ENCODE peak calls at places on chromosomes 1 and 21, in four cellular contexts. J, M, S and W are unnamed samples.

GRCh38 chr1:48025076-48025475 is 27.9 kb upstream of the TRABD2B start:
- DNase-seq in J (no peak), M (no peak), S (no peak), W (no peak)

GRCh38 chr1:183327429-183328290 is 90.5 kb downstream of the NMNAT2 start:
- DNase-seq in J (no peak), M (no peak), S (no peak), W (no peak)

GRCh38 chr1:168497376-168497952 is 46.3 kb downstream of the XCL2 start:
- DNase-seq in J (no peak), M (no peak), S (no peak), W (no peak)

GRCh38 chr1:216702170-216702569 is 21.1 kb downstream of the ESRRG start:
- DNase-seq in J (no peak), M (no peak), S (no peak), W (no peak)

GRCh38 chr1:229709620-229710019 is 83.6 kb downstream of the URB2 start:
- DNase-seq in J (no peak), M (no peak), S (no peak), W (no peak)

GRCh38 chr1:112446411-112446810 is 50.4 kb downstream of the CTTNBP2NL start:
- DNase-seq in J (no peak), M (no peak), S (no peak), W (no peak)

GRCh38 chr1:85884372-85885035 is 176.3 kb upstream of the ZNHIT6 start:
- DNase-seq in J (no peak), M (peak), S (no peak), W (no peak)

GRCh38 chr1:32997381-32997891 is 32.8 kb upstream of the RNF19B start:
- DNase-seq in J (no peak), M (no peak), S (no peak), W (no peak)

GRCh38 chr1:229388876-229389580 is 44.9 kb downstream of the ACTA1 start:
- DNase-seq in J (no peak), M (no peak), S (no peak), W (no peak)

GRCh38 chr1:181108297-181108696 is 19.8 kb downstream of the IER5 start:
- DNase-seq in J (no peak), M (no peak), S (no peak), W (no peak)

DNA sequence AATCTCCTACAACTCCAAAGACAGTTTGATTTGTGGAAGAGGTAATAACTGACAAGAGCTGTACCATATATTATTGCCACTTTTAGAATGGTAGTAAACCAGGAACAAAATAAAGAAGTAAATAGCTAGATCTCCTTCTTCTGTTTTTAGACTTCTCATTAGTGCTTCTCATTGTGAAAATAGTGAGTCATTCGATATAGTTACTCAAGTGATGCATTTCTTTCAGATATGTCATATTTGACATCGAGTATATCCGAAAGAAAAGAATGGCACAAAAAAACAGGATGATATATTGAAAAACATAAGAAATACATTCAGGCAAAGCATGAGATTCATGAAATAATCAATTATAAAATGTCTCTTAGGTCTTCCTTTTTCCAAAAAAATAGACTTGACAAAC is 1346.1 kb downstream of the BRINP3 start:
- DNase-seq in J (no peak), M (no peak), S (no peak), W (no peak)
- TF ChIP-seq USF1 in J (no peak), M (no peak), S (no peak), W (no peak)

GRCh38 chr21:46227811-46228344 is 696 bp downstream of the LSS start:
- DNase-seq in J (no peak), M (no peak), S (no peak), W (no peak)

GRCh38 chr21:46226920-46227599 is 1.5 kb downstream of the LSS start:
- DNase-seq in J (no peak), M (no peak), S (no peak), W (peak)

GRCh38 chr21:46228345-46229051 is at the start of gene LSS:
- DNase-seq in J (peak), M (peak), S (peak), W (peak)

GRCh38 chr21:46229923-46230260 is 1.3 kb upstream of the LSS start:
- DNase-seq in J (no peak), M (no peak), S (no peak), W (no peak)

DNA sequence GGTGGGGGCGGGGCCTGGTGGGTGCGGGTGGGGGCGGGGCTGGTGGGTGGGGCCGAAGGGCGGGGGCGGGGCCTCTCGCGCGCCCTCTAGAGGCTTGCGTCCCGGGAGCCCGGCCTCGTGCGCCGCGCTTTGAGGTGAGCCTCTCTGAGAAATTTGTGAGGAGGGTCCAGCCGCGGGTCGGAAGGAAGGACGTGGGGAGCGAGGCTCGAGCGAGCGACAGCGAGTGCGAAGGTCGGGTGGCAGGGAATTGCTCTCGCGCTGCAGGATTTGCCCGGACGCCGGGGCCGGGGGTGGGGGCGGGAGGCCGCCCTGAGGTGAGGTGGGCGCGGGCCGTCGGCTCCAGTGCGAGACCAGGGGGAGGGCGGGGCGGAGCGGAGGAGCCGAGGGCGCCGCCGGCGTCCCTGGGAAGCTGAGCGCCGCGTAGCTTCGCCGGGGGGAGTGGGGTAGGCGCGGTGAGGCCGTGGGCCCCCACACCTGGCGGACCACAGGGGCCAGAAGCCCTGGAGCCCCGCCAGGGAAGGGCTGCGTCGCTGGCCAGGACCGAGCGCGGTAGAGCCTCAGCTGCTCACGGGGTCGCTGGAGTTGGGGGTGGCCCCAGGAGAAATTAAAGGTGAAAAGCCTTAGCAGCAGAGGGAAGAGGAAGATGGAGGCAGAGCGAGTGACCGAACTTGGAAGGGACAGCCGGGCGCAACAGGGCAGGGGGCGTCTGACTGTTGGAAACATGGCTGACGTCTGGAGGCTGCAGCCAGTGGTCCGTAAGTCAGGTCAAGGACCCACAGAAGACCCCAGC is 754 bp upstream of the LSS start:
- DNase-seq in J (no peak), M (peak), S (peak), W (no peak)
- TF ChIP-seq USF1 in J (no peak), M (no peak), S (peak), W (no peak)

GRCh38 chr1:212683357-212683722 is 16.3 kb downstream of the BATF3 start:
- DNase-seq in J (no peak), M (no peak), S (no peak), W (peak)
- TF ChIP-seq USF1 in J (no peak), M (no peak), S (no peak), W (no peak)

GRCh38 chr1:3727042-3727824 is 25.0 kb upstream of the CCDC27 start:
- DNase-seq in J (peak), M (peak), S (peak), W (no peak)
- TF ChIP-seq USF1 in J (no peak), M (no peak), S (no peak), W (no peak)

GRCh38 chr21:42092805-42093590 is 21.9 kb downstream of the UMODL1 start:
- DNase-seq in J (no peak), M (no peak), S (no peak), W (no peak)

GRCh38 chr21:42094811-42095210 is 23.7 kb downstream of the UMODL1 start:
- DNase-seq in J (no peak), M (no peak), S (no peak), W (no peak)

GRCh38 chr21:42093991-42094417 is 22.9 kb downstream of the UMODL1 start:
- DNase-seq in J (no peak), M (no peak), S (no peak), W (no peak)

GRCh38 chr21:42089665-42090310 is 18.7 kb downstream of the UMODL1 start:
- DNase-seq in J (no peak), M (no peak), S (no peak), W (no peak)

DNA sequence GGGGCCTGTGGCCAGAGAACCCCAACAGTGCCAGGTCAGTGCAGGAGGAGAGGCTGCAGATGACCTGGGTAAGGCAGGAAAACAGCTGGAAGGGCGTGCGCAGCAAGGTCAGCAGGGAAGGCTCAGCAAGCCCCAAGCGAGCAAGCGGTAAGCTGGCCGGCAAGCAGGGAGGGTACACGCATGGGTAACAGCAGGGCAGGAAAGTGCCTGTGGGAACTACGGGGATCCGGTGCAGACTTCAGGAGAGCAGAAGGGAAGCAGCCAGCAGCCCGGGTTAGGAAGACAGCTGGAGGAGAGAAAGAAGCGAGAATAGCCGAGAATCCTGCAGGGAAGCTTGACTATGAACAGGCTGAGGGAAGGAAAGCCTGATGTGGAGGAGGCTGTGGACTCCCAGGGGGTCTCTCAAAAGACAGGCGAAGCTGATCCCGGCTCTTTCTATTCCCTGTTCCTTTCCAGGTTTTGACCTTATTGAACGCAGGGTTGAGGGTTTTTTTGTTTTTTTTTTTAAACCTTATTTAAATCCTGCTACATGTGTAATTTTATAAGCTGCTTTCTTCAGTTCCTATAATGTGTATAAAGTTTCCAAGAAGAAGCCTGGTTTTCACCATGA is 20.9 kb downstream of the UMODL1 start:
- DNase-seq in J (peak), M (no peak), S (no peak), W (no peak)
- TF ChIP-seq USF1 in J (no peak), M (no peak), S (no peak), W (no peak)

DNA sequence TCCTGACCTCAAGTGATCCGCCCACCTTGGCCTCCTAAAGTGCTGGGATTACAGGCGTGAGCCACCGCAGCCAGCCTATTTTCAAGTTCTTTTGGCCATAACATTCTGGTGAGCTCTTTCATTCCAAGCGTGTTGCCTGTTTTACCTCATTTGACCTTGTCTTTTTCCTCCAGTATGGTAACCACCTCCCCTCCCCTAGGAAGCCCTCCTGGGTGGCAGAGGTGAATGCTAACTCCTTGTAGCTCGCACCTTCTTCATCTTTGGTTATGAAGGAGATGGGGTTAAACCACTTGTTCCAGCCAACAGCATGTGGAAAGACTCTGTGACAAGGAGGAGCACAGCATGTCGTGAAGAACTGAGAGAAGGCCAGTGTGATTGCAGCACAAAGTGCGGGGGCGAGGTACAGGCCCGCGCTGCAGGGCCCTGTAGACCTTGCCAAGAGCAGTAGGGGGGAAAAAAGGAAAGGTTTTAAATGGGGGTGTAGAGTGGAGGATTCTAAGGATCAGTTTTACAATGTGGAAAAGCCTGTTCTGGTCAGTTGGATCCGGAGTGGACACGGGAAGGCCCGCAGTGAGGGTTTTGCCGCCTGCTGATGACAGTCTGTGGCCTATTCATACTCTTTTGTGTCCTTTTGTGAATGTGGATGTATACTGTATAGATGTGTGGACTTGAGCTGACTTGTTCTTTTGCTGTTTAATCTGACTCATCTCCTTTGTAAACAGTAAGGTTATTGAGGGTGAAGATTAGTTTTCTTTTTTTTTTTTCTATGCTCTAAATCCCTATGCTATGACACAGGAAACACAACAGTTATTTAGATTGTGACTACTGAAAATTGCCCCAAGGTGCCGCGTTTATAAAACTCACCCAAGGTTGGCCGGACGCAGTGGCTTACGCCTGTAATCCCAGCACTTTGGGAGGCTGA is 7.5 kb upstream of the ZNF436 start:
- DNase-seq in J (no peak), M (no peak), S (peak), W (no peak)
- TF ChIP-seq USF1 in J (no peak), M (no peak), S (no peak), W (no peak)

GRCh38 chr1:10720635-10721034 is 75.8 kb downstream of the CASZ1 start:
- DNase-seq in J (no peak), M (no peak), S (no peak), W (no peak)
- TF ChIP-seq USF1 in J (no peak), M (no peak), S (no peak), W (no peak)

GRCh38 chr1:226158457-226158856 is 28.1 kb downstream of the ACBD3 start:
- DNase-seq in J (no peak), M (no peak), S (no peak), W (no peak)

GRCh38 chr1:226158983-226159382 is 27.6 kb downstream of the ACBD3 start:
- DNase-seq in J (no peak), M (no peak), S (no peak), W (no peak)

GRCh38 chr1:226166341-226166740 is 20.2 kb downstream of the ACBD3 start:
- DNase-seq in J (no peak), M (no peak), S (no peak), W (no peak)

GRCh38 chr1:226164154-226164553 is 22.4 kb downstream of the ACBD3 start:
- DNase-seq in J (no peak), M (no peak), S (no peak), W (no peak)

DNA sequence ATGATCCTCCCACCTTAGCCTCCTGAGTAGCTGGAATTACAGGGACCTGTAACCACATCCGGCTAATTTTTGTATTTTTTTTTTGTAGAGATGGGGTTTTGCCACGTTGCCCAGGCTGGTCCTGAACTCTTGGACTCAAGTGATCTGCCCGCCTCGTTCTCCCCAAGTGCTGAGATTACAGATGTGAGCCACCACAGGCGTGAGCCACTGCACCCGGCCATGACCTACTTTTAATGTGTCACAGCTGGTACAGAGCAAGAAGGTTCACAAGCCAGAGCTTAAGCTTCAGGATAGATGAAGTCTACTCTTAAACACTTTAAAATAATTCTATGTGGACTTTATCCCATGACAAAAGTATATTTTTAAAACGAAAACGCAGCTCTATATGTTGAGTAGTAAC is 23.6 kb downstream of the ACBD3 start:
- DNase-seq in J (no peak), M (no peak), S (no peak), W (no peak)
- TF ChIP-seq USF1 in J (no peak), M (no peak), S (no peak), W (no peak)

GRCh38 chr21:36509966-36510742 is 30.2 kb upstream of the CLDN14 start:
- DNase-seq in J (no peak), M (no peak), S (no peak), W (no peak)
- TF ChIP-seq USF1 in J (no peak), M (no peak), S (no peak), W (no peak)